ENCODE peak calls at places on chromosomes 16 and 17, in seven cellular contexts. U, O, E, W, K, V and D are unnamed samples.

GRCh38 chr17:67891481-67892119 is 66.3 kb downstream of the BPTF start:
- DNase-seq in U (peak), W (peak), V (no peak), E (peak), O (no peak), K (no peak), D (no peak)

GRCh38 chr16:88389621-88390160 is 6.9 kb downstream of the ZNF469 start:
- DNase-seq in U (no peak), E (no peak), O (no peak), W (no peak), K (no peak), V (no peak), D (no peak)

GRCh38 chr17:31583795-31584340 is 192.4 kb downstream of the RAB11FIP4 start:
- DNase-seq in K (no peak), W (no peak), E (no peak), V (no peak), U (no peak), O (peak), D (no peak)

GRCh38 chr17:1865252-1866037 is 35.6 kb downstream of the RPA1 start:
- DNase-seq in O (peak), W (peak), V (peak), E (peak), K (peak), U (no peak), D (peak)

GRCh38 chr17:2023692-2024571 is 1.2 kb downstream of the RTN4RL1 start:
- DNase-seq in K (no peak), U (no peak), O (peak), W (no peak), E (peak), V (peak), D (no peak)

GRCh38 chr16:67260426-67261063 is 11.8 kb downstream of the SLC9A5 start:
- DNase-seq in E (peak), K (no peak), W (peak), V (no peak), U (no peak), O (no peak), D (peak)

GRCh38 chr16:22007509-22008214 is at the start of gene MOSMO:
- DNase-seq in K (peak), O (no peak), V (peak), W (peak), E (peak), U (no peak), D (peak)

GRCh38 chr17:81453049-81453448 is 57.8 kb downstream of the BAHCC1 start:
- DNase-seq in V (no peak), E (no peak), O (peak), K (no peak), U (no peak), W (no peak), D (no peak)

GRCh38 chr16:16821261-16821660 is 442.3 kb downstream of the NPIPA7 start:
- DNase-seq in U (no peak), K (no peak), V (no peak), W (no peak), O (no peak), E (no peak), D (no peak)

GRCh38 chr17:16944334-16945140 is 27.4 kb downstream of the TNFRSF13B start:
- DNase-seq in V (no peak), W (no peak), E (peak), U (no peak), K (no peak), O (no peak), D (no peak)

GRCh38 chr17:83092186-83092585 is 12.8 kb downstream of the METRNL start:
- DNase-seq in V (no peak), U (no peak), W (no peak), O (no peak), E (no peak), K (no peak), D (no peak)

GRCh38 chr16:29821663-29822115 is 1.4 kb downstream of the MVP start:
- DNase-seq in O (no peak), U (peak), W (no peak), E (peak), V (no peak), K (no peak), D (no peak)

GRCh38 chr16:70162041-70162451 is 11.5 kb upstream of the CLEC18C start:
- DNase-seq in W (no peak), V (no peak), E (peak), U (peak), K (no peak), O (no peak), D (no peak)

GRCh38 chr17:40191237-40192208 is 14.3 kb downstream of the RAPGEFL1 start:
- DNase-seq in K (peak), W (peak), U (peak), O (peak), E (peak), V (peak), D (peak)

GRCh38 chr16:72996291-72997062 is 51.5 kb downstream of the ZFHX3 start:
- DNase-seq in W (no peak), O (no peak), V (no peak), E (no peak), K (no peak), U (no peak), D (no peak)